ENCODE peak calls at places on chromosome 19, in ten cellular contexts. H, W, R, Z, N, E, A, M, O and B are unnamed samples.

GRCh38 chr19:38049105-38049649 is 142.2 kb downstream of the SIPA1L3 start:
- DNase-seq in H (no peak), O (no peak), W (no peak), R (no peak), Z (peak), A (peak), E (peak), M (no peak), N (no peak), B (no peak)

GRCh38 chr19:10363789-10364281 is 16.5 kb downstream of the TYK2 start:
- DNase-seq in R (no peak), N (no peak), H (no peak), O (no peak), A (no peak), E (no peak), W (no peak), Z (no peak), M (no peak), B (no peak)

GRCh38 chr19:23776507-23777205 is 18.0 kb upstream of the ZNF681 start:
- DNase-seq in W (no peak), O (no peak), R (no peak), A (no peak), E (no peak), Z (no peak), M (no peak), H (no peak), N (no peak), B (no peak)

GRCh38 chr19:45769821-45770191 is 754 bp upstream of the SIX5 start:
- DNase-seq in N (no peak), H (peak), E (peak), W (peak), R (no peak), O (no peak), M (peak), Z (no peak), A (peak), B (no peak)

GRCh38 chr19:20273951-20274578 is 107.1 kb downstream of the ZNF486 start:
- DNase-seq in N (no peak), E (no peak), A (no peak), O (no peak), R (no peak), W (no peak), H (no peak), M (no peak), Z (no peak), B (no peak)

GRCh38 chr19:416416-416815 is 7.5 kb upstream of the C2CD4C start:
- DNase-seq in E (no peak), Z (no peak), N (no peak), W (no peak), H (peak), R (no peak), A (no peak), M (no peak), O (peak), B (no peak)

GRCh38 chr19:15379996-15380647 is 535 bp upstream of the AKAP8 start:
- DNase-seq in M (peak), H (peak), W (peak), E (peak), O (no peak), R (peak), N (peak), Z (no peak), A (peak), B (peak)

GRCh38 chr19:49020931-49021895 is 2.9 kb downstream of the CGB3 start:
- DNase-seq in Z (no peak), M (no peak), O (no peak), R (peak), W (no peak), H (no peak), A (peak), E (no peak), N (peak), B (no peak)

GRCh38 chr19:35249146-35249847 is 495 bp downstream of the LSR start:
- DNase-seq in R (no peak), O (peak), A (no peak), Z (no peak), W (no peak), M (no peak), N (no peak), E (peak), H (no peak), B (no peak)

GRCh38 chr19:5456130-5456835 is 1.1 kb downstream of the ZNRF4 start:
- DNase-seq in N (no peak), M (no peak), W (no peak), E (no peak), Z (no peak), H (no peak), A (no peak), R (no peak), O (no peak), B (no peak)

GRCh38 chr19:10669246-10669645 is 15.1 kb downstream of the ILF3 start:
- DNase-seq in Z (no peak), A (no peak), R (no peak), H (no peak), E (no peak), M (no peak), O (no peak), N (no peak), W (no peak), B (no peak)

GRCh38 chr19:41427647-41428480 is 690 bp upstream of the B3GNT8 start:
- DNase-seq in W (peak), N (no peak), A (peak), O (peak), M (no peak), Z (no peak), R (peak), H (peak), E (peak), B (no peak)

GRCh38 chr19:9848060-9848459 is 12.9 kb downstream of the PIN1 start:
- DNase-seq in N (no peak), M (no peak), A (no peak), E (no peak), R (peak), O (no peak), W (peak), H (no peak), Z (no peak), B (no peak)

GRCh38 chr19:42480335-42481095 is 37.8 kb upstream of the CXCL17 start:
- DNase-seq in Z (peak), R (no peak), A (peak), W (no peak), E (no peak), H (no peak), M (no peak), O (no peak), N (peak), B (no peak)

GRCh38 chr19:6260912-6261636 is 18.7 kb downstream of the MLLT1 start:
- DNase-seq in N (no peak), W (peak), O (no peak), E (no peak), Z (no peak), M (no peak), A (no peak), H (peak), R (no peak), B (no peak)

GRCh38 chr19:38304866-38305429 is 897 bp downstream of the C19orf33 start:
- DNase-seq in O (peak), W (peak), M (peak), E (peak), N (peak), R (peak), H (peak), A (no peak), Z (no peak), B (peak)

GRCh38 chr19:32316034-32316433 is 29.4 kb upstream of the ZNF507 start:
- DNase-seq in E (no peak), N (no peak), W (peak), O (no peak), H (no peak), R (peak), Z (no peak), M (no peak), A (no peak), B (no peak)

GRCh38 chr19:33438016-33438671 is 64.6 kb downstream of the CEBPG start:
- DNase-seq in R (no peak), M (peak), N (peak), O (peak), A (peak), E (no peak), Z (no peak), W (no peak), H (peak), B (no peak)

GRCh38 chr19:32252333-32252669 is 93.1 kb upstream of the ZNF507 start:
- DNase-seq in A (no peak), W (no peak), Z (no peak), O (no peak), M (no peak), H (no peak), N (no peak), E (no peak), R (no peak), B (no peak)

GRCh38 chr19:13060233-13060963 is 42.3 kb downstream of the LYL1 start:
- DNase-seq in R (no peak), W (no peak), A (no peak), H (no peak), N (peak), E (peak), M (no peak), O (peak), Z (no peak), B (no peak)

GRCh38 chr19:13692096-13692495 is 72.2 kb upstream of the MRI1 start:
- DNase-seq in E (no peak), Z (no peak), M (no peak), R (no peak), H (no peak), O (no peak), W (no peak), A (peak), N (peak), B (no peak)

GRCh38 chr19:34214040-34214439 is 40.3 kb upstream of the GARRE1 start:
- DNase-seq in E (no peak), R (no peak), N (no peak), A (no peak), W (no peak), M (no peak), Z (no peak), H (no peak), O (no peak), B (no peak)

GRCh38 chr19:32676186-32676894 is 692 bp downstream of the RGS9BP start:
- DNase-seq in Z (no peak), H (peak), W (peak), M (no peak), O (peak), R (peak), E (no peak), A (no peak), N (no peak), B (no peak)

GRCh38 chr19:40200352-40201099 is 9.3 kb downstream of the MAP3K10 start:
- DNase-seq in W (no peak), H (no peak), R (no peak), A (no peak), E (no peak), N (no peak), O (no peak), Z (no peak), M (no peak), B (no peak)

GRCh38 chr19:15303105-15303780 is 29.1 kb downstream of the BRD4 start:
- DNase-seq in R (no peak), A (peak), N (no peak), M (no peak), E (no peak), H (no peak), O (peak), W (no peak), Z (no peak), B (peak)

GRCh38 chr19:5103061-5103701 is 134.3 kb downstream of the KDM4B start:
- DNase-seq in Z (no peak), W (no peak), R (no peak), E (no peak), M (peak), N (peak), A (peak), O (no peak), H (no peak), B (peak)

GRCh38 chr19:5052515-5052914 is 83.6 kb downstream of the KDM4B start:
- DNase-seq in O (no peak), M (no peak), Z (no peak), W (peak), N (no peak), R (no peak), E (no peak), A (no peak), H (no peak), B (no peak)

GRCh38 chr19:39506944-39507714 is 7.8 kb upstream of the SELENOV start:
- DNase-seq in H (peak), E (no peak), W (peak), A (peak), M (no peak), O (no peak), Z (no peak), N (peak), R (peak), B (peak)

GRCh38 chr19:33815410-33816340 is 19.0 kb downstream of the KCTD15 start:
- DNase-seq in Z (no peak), O (peak), E (no peak), R (no peak), N (peak), W (no peak), M (no peak), A (no peak), H (no peak), B (no peak)

DNA sequence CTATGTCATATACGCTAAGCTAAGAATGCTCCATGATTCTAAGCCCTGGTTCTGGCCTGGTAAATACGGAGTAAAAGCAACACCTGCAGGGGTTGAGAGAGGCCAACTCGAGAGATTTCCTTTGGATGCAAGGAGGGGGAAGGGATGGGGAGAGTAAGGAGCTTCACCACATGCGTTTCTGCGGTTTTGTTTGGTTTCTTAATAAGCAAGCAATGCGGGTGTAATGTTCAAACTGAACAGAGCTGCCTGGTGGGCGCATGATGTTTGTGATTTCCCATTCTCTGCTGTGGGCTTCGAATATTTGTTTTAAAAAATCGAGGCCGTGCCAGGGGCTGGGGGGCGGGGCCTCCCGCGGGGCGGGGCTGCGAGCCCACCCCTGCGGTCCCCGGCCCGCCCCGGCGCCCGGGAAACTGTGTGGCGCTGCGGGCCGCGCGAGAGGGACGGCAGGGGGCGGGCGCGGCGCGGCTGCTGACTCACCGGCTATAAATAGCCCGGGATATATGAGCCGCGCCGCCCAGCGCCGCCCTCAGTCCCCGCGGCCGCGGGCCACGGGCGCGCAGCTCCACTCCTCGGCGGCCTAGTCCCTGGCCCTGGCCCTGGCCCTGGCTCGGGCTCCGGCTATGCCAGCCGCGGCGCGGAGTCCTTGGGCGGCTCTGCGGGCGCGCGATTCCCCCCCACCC is 5.1 kb downstream of the BBC3 start:
- DNase-seq in O (peak), R (peak), W (peak), H (peak), A (peak), M (peak), Z (no peak), E (peak), N (peak), B (no peak)
- TF ChIP-seq CTCF in O (peak), R (peak), W (peak), H (peak), A (peak), M (peak), Z (peak), E (peak), N (peak), B (peak)

GRCh38 chr19:58569943-58570670 is 3.0 kb downstream of the MZF1 start:
- DNase-seq in M (no peak), O (peak), E (peak), H (peak), R (no peak), W (no peak), N (no peak), Z (no peak), A (no peak), B (no peak)
- H3K4me3 ChIP-seq in M (no peak), O (no peak), E (no peak), H (no peak), R (no peak), W (no peak), N (no peak), Z (no peak), A (no peak), B (no peak)

GRCh38 chr19:30690525-30690924 is 318.3 kb downstream of the ZNF536 start:
- DNase-seq in M (no peak), E (no peak), R (no peak), N (no peak), Z (no peak), A (no peak), H (no peak), W (no peak), O (no peak), B (no peak)

GRCh38 chr19:30686911-30687566 is 314.9 kb downstream of the ZNF536 start:
- DNase-seq in O (no peak), A (peak), W (peak), Z (no peak), H (no peak), N (no peak), E (no peak), R (peak), M (no peak), B (no peak)

GRCh38 chr19:30690935-30691505 is 318.8 kb downstream of the ZNF536 start:
- DNase-seq in Z (no peak), R (no peak), N (no peak), O (no peak), W (peak), H (no peak), E (no peak), A (no peak), M (no peak), B (no peak)

GRCh38 chr19:30688696-30689095 is 316.5 kb downstream of the ZNF536 start:
- DNase-seq in N (no peak), A (no peak), M (no peak), O (no peak), H (no peak), W (no peak), R (no peak), E (no peak), Z (no peak), B (no peak)

GRCh38 chr19:30689474-30689873 is 317.3 kb downstream of the ZNF536 start:
- DNase-seq in R (no peak), H (no peak), N (no peak), A (no peak), O (no peak), W (peak), E (no peak), Z (no peak), M (no peak), B (no peak)
- TF ChIP-seq CTCF in R (no peak), H (no peak), N (no peak), A (no peak), O (no peak), W (peak), E (no peak), Z (no peak), M (no peak), B (no peak)

GRCh38 chr19:1431759-1432506 is 6.3 kb upstream of the RPS15 start:
- DNase-seq in E (no peak), R (no peak), N (no peak), O (no peak), M (no peak), A (no peak), H (peak), W (no peak), Z (no peak), B (no peak)

GRCh38 chr19:1428738-1429391 is 9.3 kb upstream of the RPS15 start:
- DNase-seq in O (no peak), Z (no peak), W (no peak), R (no peak), M (no peak), N (no peak), E (no peak), A (no peak), H (peak), B (no peak)

GRCh38 chr19:1427221-1427620 is 11.0 kb upstream of the RPS15 start:
- DNase-seq in R (no peak), N (no peak), W (no peak), H (no peak), M (no peak), O (no peak), A (no peak), Z (no peak), E (no peak), B (no peak)

GRCh38 chr19:1430201-1430621 is 8.0 kb upstream of the RPS15 start:
- DNase-seq in Z (no peak), M (no peak), E (no peak), N (no peak), O (peak), W (no peak), A (no peak), H (peak), R (no peak), B (no peak)

GRCh38 chr19:1429750-1430149 is 8.4 kb upstream of the RPS15 start:
- DNase-seq in O (no peak), Z (no peak), N (peak), R (no peak), M (peak), H (peak), E (peak), A (no peak), W (no peak), B (no peak)
- H3K4me3 ChIP-seq in O (no peak), Z (no peak), N (no peak), R (no peak), M (no peak), H (no peak), E (no peak), A (no peak), W (no peak), B (no peak)

GRCh38 chr19:3360494-3361383 is 5.6 kb upstream of the NFIC start:
- DNase-seq in Z (no peak), N (no peak), R (peak), O (peak), W (peak), M (peak), E (peak), A (no peak), H (peak), B (no peak)
- TF ChIP-seq CTCF in Z (no peak), N (no peak), R (peak), O (no peak), W (no peak), M (peak), E (no peak), A (no peak), H (no peak), B (no peak)

DNA sequence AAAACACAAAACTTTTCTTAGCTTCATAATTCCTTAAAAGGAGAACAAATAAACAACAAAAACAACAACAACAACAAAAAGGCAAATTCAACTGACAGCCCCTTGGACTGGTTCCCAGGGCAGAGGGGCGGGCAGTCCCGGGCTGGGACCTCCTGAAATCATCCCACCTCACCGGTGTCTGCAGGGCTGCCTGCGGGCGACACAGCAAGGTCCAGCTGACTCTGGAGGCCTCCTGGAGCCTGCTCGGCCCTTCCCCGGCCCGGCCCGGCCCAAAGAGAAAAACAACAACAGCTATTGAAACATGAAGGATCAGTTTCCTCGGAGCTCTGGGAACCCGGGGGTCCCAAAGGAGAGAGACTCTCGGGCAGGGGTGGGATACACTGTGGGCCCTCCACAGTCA is 5.0 kb upstream of the ISYNA1 start:
- DNase-seq in N (no peak), W (no peak), E (no peak), M (no peak), A (no peak), O (no peak), R (no peak), Z (no peak), H (no peak), B (no peak)
- H3K4me3 ChIP-seq in N (no peak), W (no peak), E (no peak), M (no peak), A (no peak), O (no peak), R (no peak), Z (no peak), H (no peak), B (no peak)

GRCh38 chr19:51824603-51825002 is 29.6 kb downstream of the FPR3 start:
- DNase-seq in W (no peak), A (no peak), R (no peak), N (no peak), M (no peak), Z (no peak), H (no peak), O (no peak), E (no peak), B (no peak)

DNA sequence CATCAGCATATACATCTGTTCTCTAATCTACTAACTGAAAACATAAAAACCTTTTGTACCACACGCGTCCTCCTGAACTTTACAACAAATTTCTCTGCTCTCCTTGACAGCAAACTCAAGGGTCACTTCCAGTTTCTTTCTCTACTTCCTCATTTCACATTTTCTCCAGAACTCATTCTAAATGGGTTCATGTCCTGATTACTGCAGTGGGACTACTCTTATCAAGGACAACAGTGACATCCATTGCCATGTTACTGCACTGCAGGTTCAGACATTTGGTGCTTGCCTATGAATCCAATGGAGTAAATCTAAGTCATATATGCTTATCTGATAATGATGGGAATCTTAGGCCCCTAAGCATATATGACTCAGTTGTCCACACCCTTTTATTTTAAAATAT is 35.3 kb downstream of the FPR3 start:
- DNase-seq in O (no peak), A (peak), W (no peak), N (peak), M (no peak), E (no peak), Z (no peak), H (no peak), R (no peak), B (no peak)
- TF ChIP-seq CTCF in O (peak), A (peak), W (peak), N (peak), M (peak), E (no peak), Z (no peak), H (no peak), R (peak), B (peak)